ENCODE peak calls at places on chromosome 11, in seven cellular contexts. P is Right ventricle myocardium superior, S is T-cell, A is mucosa of gallbladder, K is breast epithelium, N is NCI-H2107, Q is MV-4-11. U is an unnamed sample.

GRCh38 chr11:28049338-28050216 is 58.4 kb downstream of the KIF18A start:
- DNase-seq in P (no peak), S (no peak), A (no peak), K (no peak), N (no peak), Q (peak), U (peak)

GRCh38 chr11:111406589-111406988 is 27.5 kb upstream of the POU2AF1 start:
- DNase-seq in P (no peak), S (no peak), A (no peak), K (no peak), N (no peak), Q (no peak), U (no peak)

GRCh38 chr11:134522782-134523570 is 110.9 kb upstream of the B3GAT1 start:
- DNase-seq in P (no peak), S (no peak), A (no peak), K (no peak), N (no peak), Q (no peak), U (peak)

GRCh38 chr11:5910521-5910920 is 17.5 kb downstream of the OR52E5 start:
- DNase-seq in P (no peak), S (no peak), A (no peak), K (no peak), N (no peak), Q (no peak), U (no peak)

GRCh38 chr11:5719703-5720495 is 16.3 kb upstream of the OR56B1 start:
- DNase-seq in P (no peak), S (no peak), A (no peak), K (no peak), N (no peak), Q (peak), U (no peak)

GRCh38 chr11:126139541-126140091 is 71.8 kb downstream of the RPUSD4 start:
- DNase-seq in P (peak), S (no peak), A (peak), K (no peak), N (no peak), Q (no peak), U (no peak)

GRCh38 chr11:102849319-102849718 is 5.9 kb upstream of the MMP3 start:
- DNase-seq in P (no peak), S (no peak), A (no peak), K (no peak), N (no peak), Q (no peak), U (no peak)

GRCh38 chr11:126403039-126403438 is 47.6 kb downstream of the ST3GAL4 start:
- DNase-seq in P (no peak), S (no peak), A (no peak), K (peak), N (no peak), Q (no peak), U (peak)

GRCh38 chr11:4495986-4496385 is 13.5 kb downstream of the OR52K1 start:
- DNase-seq in P (no peak), S (no peak), A (no peak), K (no peak), N (no peak), Q (no peak), U (no peak)

GRCh38 chr11:134476435-134477021 is 64.5 kb upstream of the B3GAT1 start:
- DNase-seq in P (no peak), S (no peak), A (no peak), K (no peak), N (no peak), Q (no peak), U (peak)

GRCh38 chr11:111046291-111046690 is 199.2 kb upstream of the POU2AF2 start:
- DNase-seq in P (no peak), S (no peak), A (no peak), K (no peak), N (no peak), Q (no peak), U (peak)

GRCh38 chr11:75165721-75166120 is 14.8 kb downstream of the SLCO2B1 start:
- DNase-seq in P (no peak), S (no peak), A (no peak), K (no peak), N (no peak), Q (no peak), U (no peak)

GRCh38 chr11:78567209-78567608 is 7.5 kb downstream of the NARS2 start:
- DNase-seq in P (no peak), S (no peak), A (no peak), K (no peak), N (no peak), Q (no peak), U (no peak)

GRCh38 chr11:3841426-3842304 is 906 bp upstream of the RHOG start:
- DNase-seq in P (peak), S (peak), A (peak), K (peak), N (peak), Q (peak), U (peak)

GRCh38 chr11:103985041-103985440 is 51.4 kb upstream of the DDI1 start:
- DNase-seq in P (no peak), S (no peak), A (no peak), K (no peak), N (no peak), Q (no peak), U (no peak)

U was measured in COLO829.